ENCODE peak calls at places on chromosomes 3 and 15, in nine cellular contexts. L, W, J, P, C, T, F, I and D are unnamed samples.

GRCh38 chr3:61560452-61561373 is 658 bp upstream of the PTPRG start:
- DNase-seq in L (no peak), W (peak; percentile 49), J (peak; percentile 88), P (no peak), C (no peak), T (peak; percentile 89), F (peak; percentile 81), I (peak; percentile 83), D (peak; percentile 69)

GRCh38 chr3:59386165-59386564 is 336.3 kb upstream of the CFAP20DC start:
- DNase-seq in L (no peak), W (no peak), J (no peak), P (no peak), C (no peak), T (no peak), F (no peak), I (no peak), D (peak; percentile 87)

GRCh38 chr3:64621275-64621674 is 66.5 kb downstream of the ADAMTS9 start:
- DNase-seq in L (no peak), W (no peak), J (no peak), P (no peak), C (no peak), T (no peak), F (no peak), I (no peak), D (no peak)

GRCh38 chr15:76393614-76394013 is 57.0 kb downstream of the ISL2 start:
- DNase-seq in L (no peak), W (peak; percentile 72), J (no peak), P (no peak), C (no peak), T (peak; percentile 17), F (no peak), I (no peak), D (no peak)

GRCh38 chr3:139378587-139378986 is 10.9 kb downstream of the COPB2 start:
- DNase-seq in L (no peak), W (no peak), J (no peak), P (no peak), C (no peak), T (no peak), F (no peak), I (no peak), D (no peak)

GRCh38 chr3:122754867-122755835 is 38.5 kb downstream of the HSPBAP1 start:
- DNase-seq in L (no peak), W (peak; percentile 13), J (peak; percentile 69), P (no peak), C (no peak), T (peak; percentile 67), F (peak; percentile 27), I (peak; percentile 70), D (peak; percentile 61)

GRCh38 chr3:12553921-12554391 is 2.9 kb upstream of the MKRN2 start:
- DNase-seq in L (no peak), W (peak; percentile 38), J (peak; percentile 49), P (no peak), C (no peak), T (peak; percentile 29), F (peak; percentile 49), I (peak; percentile 37), D (peak; percentile 18)

GRCh38 chr3:134656211-134656800 is 5.5 kb upstream of the KY start:
- DNase-seq in L (no peak), W (no peak), J (peak; percentile 2), P (no peak), C (no peak), T (no peak), F (no peak), I (peak; percentile 9), D (no peak)

GRCh38 chr3:36653095-36653494 is 111.3 kb downstream of the DCLK3 start:
- DNase-seq in L (no peak), W (no peak), J (no peak), P (no peak), C (no peak), T (peak; percentile 3), F (no peak), I (no peak), D (no peak)

GRCh38 chr3:7962244-7962643 is 539.4 kb upstream of the LMCD1 start:
- DNase-seq in L (no peak), W (no peak), J (no peak), P (no peak), C (no peak), T (no peak), F (no peak), I (no peak), D (no peak)

GRCh38 chr3:169232863-169233262 is 430.6 kb downstream of the MECOM start:
- DNase-seq in L (no peak), W (no peak), J (no peak), P (no peak), C (no peak), T (peak; percentile 81), F (no peak), I (no peak), D (no peak)

GRCh38 chr15:101651753-101652097 is 456 bp downstream of the TM2D3 start:
- DNase-seq in L (peak; percentile 55), W (no peak), J (no peak), P (no peak), C (no peak), T (no peak), F (no peak), I (no peak), D (no peak)

GRCh38 chr3:168616901-168617300 is 521.2 kb upstream of the GOLIM4 start:
- DNase-seq in L (no peak), W (no peak), J (no peak), P (no peak), C (no peak), T (no peak), F (no peak), I (no peak), D (no peak)

GRCh38 chr3:47908744-47909143 is 105.8 kb downstream of the DHX30 start:
- DNase-seq in L (no peak), W (no peak), J (no peak), P (no peak), C (no peak), T (no peak), F (no peak), I (no peak), D (no peak)

GRCh38 chr3:173584093-173584833 is 186.7 kb downstream of the NLGN1 start:
- DNase-seq in L (no peak), W (peak; percentile 16), J (peak; percentile 37), P (no peak), C (no peak), T (peak; percentile 49), F (peak; percentile 29), I (peak; percentile 55), D (no peak)

GRCh38 chr15:56325186-56325585 is 40.0 kb upstream of the TEX9 start:
- DNase-seq in L (no peak), W (no peak), J (no peak), P (no peak), C (no peak), T (peak; percentile 73), F (peak; percentile 4), I (no peak), D (no peak)

GRCh38 chr3:134652409-134652831 is 1.6 kb upstream of the KY start:
- DNase-seq in L (no peak), W (no peak), J (no peak), P (no peak), C (no peak), T (peak; percentile 34), F (peak; percentile 95), I (no peak), D (peak; percentile 5)

GRCh38 chr3:168094580-168094876 is 1.2 kb downstream of the GOLIM4 start:
- DNase-seq in L (no peak), W (peak; percentile 81), J (no peak), P (no peak), C (no peak), T (no peak), F (no peak), I (no peak), D (no peak)

GRCh38 chr15:89051875-89052274 is 36.4 kb upstream of the ABHD2 start:
- DNase-seq in L (no peak), W (no peak), J (no peak), P (no peak), C (no peak), T (peak; percentile 95), F (peak; percentile 93), I (no peak), D (no peak)

GRCh38 chr15:52112203-52112750 is 298 bp downstream of the BCL2L10 start:
- DNase-seq in L (peak; percentile 14), W (peak; percentile 44), J (peak; percentile 57), P (no peak), C (no peak), T (no peak), F (no peak), I (peak; percentile 59), D (peak; percentile 57)

GRCh38 chr3:44495636-44496415 is 18.4 kb upstream of the ZNF445 start:
- DNase-seq in L (no peak), W (no peak), J (no peak), P (no peak), C (no peak), T (no peak), F (no peak), I (no peak), D (no peak)